ENCODE peak calls at places on chromosomes 4 and X, in six cellular contexts. Y is A549, R is lung, H is dorsolateral prefrontal cortex, P is K562, I is GM23338. B is an unnamed sample.

GRCh38 chr4:107740950-107741701 is 21.1 kb upstream of the PAPSS1 start:
- DNase-seq in Y (no peak), R (no peak), H (no peak), P (no peak), I (no peak), B (no peak)

GRCh38 chr4:5037553-5038551 is 13.4 kb upstream of the STK32B start:
- DNase-seq in Y (peak), R (no peak), H (no peak), P (peak), I (no peak), B (peak)

GRCh38 chr4:121989715-121990114 is 37.9 kb upstream of the TRPC3 start:
- DNase-seq in Y (no peak), R (no peak), H (no peak), P (peak), I (peak), B (no peak)

GRCh38 chr4:86338989-86339388 is 20.9 kb downstream of the MAPK10 start:
- DNase-seq in Y (peak), R (no peak), H (no peak), P (no peak), I (no peak), B (peak)

GRCh38 chr4:2347190-2347589 is 71.3 kb downstream of the ZFYVE28 start:
- DNase-seq in Y (no peak), R (no peak), H (no peak), P (no peak), I (no peak), B (no peak)

GRCh38 chrX:112380541-112381278 is 298.1 kb upstream of the TRPC5 start:
- DNase-seq in Y (no peak), R (no peak), H (no peak), P (no peak), I (no peak), B (no peak)

GRCh38 chrX:55057691-55058249 is 17.1 kb upstream of the PAGE2B start:
- DNase-seq in Y (peak), R (no peak), H (no peak), P (peak), I (peak), B (no peak)

GRCh38 chrX:6941041-6941440 is 206.5 kb upstream of the STS start:
- DNase-seq in Y (no peak), R (no peak), H (no peak), P (no peak), I (no peak), B (no peak)

GRCh38 chrX:131802836-131803626 is 220.1 kb upstream of the STK26 start:
- DNase-seq in Y (peak), R (peak), H (peak), P (peak), I (peak), B (no peak)

GRCh38 chr4:10783351-10783750 is 98.8 kb upstream of the CLNK start:
- DNase-seq in Y (no peak), R (no peak), H (no peak), P (no peak), I (no peak), B (peak)

GRCh38 chr4:70158576-70158975 is 4.5 kb downstream of the PRR27 start:
- DNase-seq in Y (no peak), R (no peak), H (no peak), P (no peak), I (peak), B (no peak)

GRCh38 chr4:122458625-122459024 is 2.1 kb upstream of the IL2 start:
- DNase-seq in Y (no peak), R (no peak), H (no peak), P (no peak), I (peak), B (no peak)

GRCh38 chrX:24479924-24480722 is 15.0 kb downstream of the PDK3 start:
- DNase-seq in Y (no peak), R (peak), H (no peak), P (no peak), I (no peak), B (no peak)

GRCh38 chr4:151169223-151169622 is 69.8 kb downstream of the RPS3A start:
- DNase-seq in Y (no peak), R (peak), H (peak), P (no peak), I (no peak), B (peak)

GRCh38 chr4:175447006-175447405 is 365.1 kb downstream of the GPM6A start:
- DNase-seq in Y (no peak), R (no peak), H (no peak), P (no peak), I (no peak), B (no peak)

GRCh38 chrX:110182362-110182761 is 135.5 kb downstream of the AMMECR1 start:
- DNase-seq in Y (no peak), R (no peak), H (no peak), P (no peak), I (no peak), B (no peak)

GRCh38 chrX:74492720-74493201 is 71.5 kb downstream of the SLC16A2 start:
- DNase-seq in Y (no peak), R (no peak), H (no peak), P (no peak), I (peak), B (no peak)

GRCh38 chr4:8330821-8331566 is 61.4 kb downstream of the HTRA3 start:
- DNase-seq in Y (no peak), R (no peak), H (peak), P (no peak), I (no peak), B (no peak)

GRCh38 chr4:153142700-153143438 is 61.4 kb upstream of the TRIM2 start:
- DNase-seq in Y (peak), R (peak), H (peak), P (no peak), I (peak), B (no peak)

GRCh38 chr4:8831221-8832129 is 40.2 kb downstream of the HMX1 start:
- DNase-seq in Y (no peak), R (no peak), H (no peak), P (no peak), I (no peak), B (no peak)

GRCh38 chr4:137994858-137995257 is 247.3 kb downstream of the SLC7A11 start:
- DNase-seq in Y (no peak), R (no peak), H (no peak), P (no peak), I (no peak), B (peak)

GRCh38 chr4:109332926-109333464 is 30.5 kb upstream of the COL25A1 start:
- DNase-seq in Y (no peak), R (no peak), H (no peak), P (peak), I (peak), B (no peak)

GRCh38 chrX:79095441-79096338 is 48.8 kb upstream of the GPR174 start:
- DNase-seq in Y (no peak), R (no peak), H (no peak), P (no peak), I (no peak), B (no peak)

GRCh38 chr4:95548738-95549245 is at the start of gene UNC5C:
- DNase-seq in Y (no peak), R (peak), H (no peak), P (no peak), I (peak), B (no peak)

GRCh38 chr4:87807402-87807801 is 8.0 kb downstream of the IBSP start:
- DNase-seq in Y (no peak), R (no peak), H (no peak), P (no peak), I (no peak), B (no peak)

GRCh38 chr4:94127707-94128328 is 79.8 kb upstream of the SMARCAD1 start:
- DNase-seq in Y (peak), R (no peak), H (no peak), P (peak), I (peak), B (no peak)

GRCh38 chr4:84878090-84878489 is 88.4 kb downstream of the WDFY3 start:
- DNase-seq in Y (no peak), R (no peak), H (no peak), P (no peak), I (no peak), B (peak)

GRCh38 chr4:84875636-84876371 is 90.7 kb downstream of the WDFY3 start:
- DNase-seq in Y (no peak), R (no peak), H (no peak), P (no peak), I (no peak), B (no peak)

GRCh38 chr4:84877051-84877833 is 89.2 kb downstream of the WDFY3 start:
- DNase-seq in Y (no peak), R (no peak), H (no peak), P (no peak), I (no peak), B (no peak)

GRCh38 chr4:84878541-84878940 is 87.9 kb downstream of the WDFY3 start:
- DNase-seq in Y (no peak), R (no peak), H (no peak), P (no peak), I (no peak), B (no peak)

GRCh38 chr4:84879651-84880200 is 86.8 kb downstream of the WDFY3 start:
- DNase-seq in Y (no peak), R (no peak), H (no peak), P (no peak), I (no peak), B (no peak)
- H3K4me3 ChIP-seq in Y (no peak), R (no peak), H (no peak), P (no peak), I (no peak), B (no peak)

DNA sequence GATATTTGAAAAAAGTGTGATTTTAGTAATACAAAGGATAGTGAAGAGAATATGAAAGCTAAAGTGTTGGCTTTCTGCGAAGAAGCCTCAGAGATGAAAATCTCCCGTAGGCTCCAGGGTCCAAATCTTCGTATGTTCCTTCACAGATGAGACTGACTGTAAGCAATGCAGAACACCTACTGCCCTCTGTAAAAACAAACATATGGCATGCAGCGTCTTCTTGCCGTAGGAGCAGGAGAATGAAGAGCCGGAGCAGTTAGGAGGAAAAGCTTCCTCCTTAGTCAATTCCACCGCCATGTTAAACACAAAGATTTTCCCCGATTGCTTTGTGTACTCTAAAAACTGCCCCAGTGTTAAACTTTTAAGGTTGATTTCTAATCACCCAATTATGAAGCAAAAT is 22.5 kb downstream of the RWDD4 start:
- DNase-seq in Y (peak), R (no peak), H (no peak), P (no peak), I (peak), B (no peak)
- H3K4me3 ChIP-seq in Y (peak), R (no peak), H (no peak), P (no peak), I (peak), B (no peak)

GRCh38 chr4:143405197-143405730 is 68.6 kb downstream of the GAB1 start:
- DNase-seq in Y (no peak), R (no peak), H (no peak), P (no peak), I (no peak), B (no peak)

GRCh38 chr4:143404555-143404954 is 67.9 kb downstream of the GAB1 start:
- DNase-seq in Y (no peak), R (no peak), H (no peak), P (no peak), I (no peak), B (no peak)

GRCh38 chr4:143402776-143403550 is 66.3 kb downstream of the GAB1 start:
- DNase-seq in Y (no peak), R (no peak), H (no peak), P (no peak), I (no peak), B (no peak)

GRCh38 chr4:143406523-143406922 is 69.8 kb downstream of the GAB1 start:
- DNase-seq in Y (no peak), R (peak), H (no peak), P (no peak), I (no peak), B (no peak)

GRCh38 chr4:143403551-143403816 is 66.8 kb downstream of the GAB1 start:
- DNase-seq in Y (no peak), R (no peak), H (no peak), P (no peak), I (no peak), B (no peak)
- H3K4me3 ChIP-seq in Y (no peak), R (no peak), H (no peak), P (no peak), I (no peak), B (no peak)

GRCh38 chrX:48684134-48684533 is 535 bp downstream of the WAS start:
- DNase-seq in Y (no peak), R (no peak), H (no peak), P (no peak), I (no peak), B (no peak)
- H3K4me3 ChIP-seq in Y (no peak), R (no peak), H (no peak), P (peak), I (no peak), B (no peak)

GRCh38 chrX:150361777-150362351 is 1.3 kb upstream of the MAMLD1 start:
- DNase-seq in Y (no peak), R (peak), H (peak), P (no peak), I (peak), B (no peak)
- H3K4me3 ChIP-seq in Y (peak), R (peak), H (peak), P (no peak), I (peak), B (peak)

B was measured in kidney epithelial cell.